ENCODE peak calls at places on chromosomes 3 and 15, in five cellular contexts. K, B, L, C and G are unnamed samples.

GRCh38 chr3:186315581-186316354 is 46.3 kb downstream of the DGKG start:
- DNase-seq in K (no peak), C (no peak), B (no peak), L (no peak), G (no peak)

GRCh38 chr3:37386627-37387230 is 212.3 kb upstream of the LRRFIP2 start:
- DNase-seq in K (no peak), B (no peak), L (no peak), C (no peak), G (no peak)

GRCh38 chr3:73432021-73432722 is 192.6 kb downstream of the PDZRN3 start:
- DNase-seq in C (no peak), K (peak; percentile 17), L (no peak), B (no peak), G (peak; percentile 51)

GRCh38 chr15:78913012-78913411 is 31.8 kb downstream of the CTSH start:
- DNase-seq in L (no peak), B (no peak), K (no peak), C (no peak), G (no peak)

GRCh38 chr15:78917888-78918287 is 27.0 kb downstream of the CTSH start:
- DNase-seq in B (no peak), K (no peak), C (no peak), L (no peak), G (no peak)

GRCh38 chr15:65095011-65095746 is 18.6 kb downstream of the KBTBD13 start:
- DNase-seq in C (no peak), L (no peak), K (no peak), B (no peak), G (no peak)

GRCh38 chr15:48437178-48437577 is 105.9 kb downstream of the DUT start:
- DNase-seq in B (no peak), L (no peak), K (no peak), C (no peak), G (no peak)

GRCh38 chr15:84749111-84749991 is 959 bp downstream of the ZNF592 start:
- DNase-seq in B (peak; percentile 35), K (peak; percentile 56), C (no peak), L (no peak), G (peak; percentile 63)

GRCh38 chr3:42653560-42654330 is at the start of gene ZBTB47:
- DNase-seq in L (no peak), C (peak; percentile 49), K (peak; percentile 61), B (no peak), G (no peak)

GRCh38 chr15:26867199-26868007 is 541 bp downstream of the GABRA5 start:
- DNase-seq in C (peak; percentile 32), L (no peak), B (no peak), K (no peak), G (no peak)

GRCh38 chr3:149013726-149014125 is 22.4 kb downstream of the GYG1 start:
- DNase-seq in K (no peak), L (no peak), B (no peak), C (no peak), G (no peak)

GRCh38 chr3:35523838-35524237 is 115.5 kb upstream of the ARPP21 start:
- DNase-seq in L (no peak), C (no peak), B (no peak), K (no peak), G (no peak)

GRCh38 chr3:71035314-71035713 is 548.2 kb downstream of the FOXP1 start:
- DNase-seq in K (peak; percentile 74), C (no peak), B (no peak), L (no peak), G (no peak)

GRCh38 chr3:107884719-107885460 is 205.9 kb downstream of the CD47 start:
- DNase-seq in C (no peak), B (no peak), L (no peak), K (no peak), G (no peak)

GRCh38 chr3:159727506-159727905 is 261.1 kb upstream of the IL12A start:
- DNase-seq in C (no peak), B (no peak), L (no peak), K (no peak), G (no peak)

GRCh38 chr15:94061041-94061440 is 170.3 kb upstream of the MCTP2 start:
- DNase-seq in L (no peak), K (no peak), C (no peak), B (no peak), G (no peak)

GRCh38 chr3:144162042-144162441 is 190.4 kb downstream of the DIPK2A start:
- DNase-seq in B (no peak), C (no peak), L (no peak), K (no peak), G (no peak)

GRCh38 chr3:51719413-51720025 is 12.7 kb downstream of the GRM2 start:
- DNase-seq in B (no peak), K (no peak), C (no peak), L (no peak), G (no peak)

GRCh38 chr3:128454310-128454618 is 12.4 kb downstream of the DNAJB8 start:
- DNase-seq in K (no peak), C (no peak), L (no peak), B (no peak), G (no peak)

GRCh38 chr15:54518145-54518941 is 540.1 kb downstream of the UNC13C start:
- DNase-seq in C (no peak), L (no peak), K (no peak), B (no peak), G (no peak)

GRCh38 chr3:174229916-174230315 is 629.2 kb upstream of the NAALADL2 start:
- DNase-seq in C (no peak), K (no peak), B (no peak), L (no peak), G (no peak)

GRCh38 chr3:46365737-46366524 is 4.8 kb upstream of the CCR5 start:
- DNase-seq in K (no peak), B (no peak), C (no peak), L (no peak), G (no peak)

GRCh38 chr3:106534206-106534605 is 665.4 kb upstream of the CBLB start:
- DNase-seq in B (no peak), L (no peak), C (no peak), K (no peak), G (no peak)

GRCh38 chr15:83108266-83109219 is 1.1 kb downstream of the TM6SF1 start:
- DNase-seq in C (no peak), B (no peak), L (no peak), K (peak; percentile 28), G (peak; percentile 33)

GRCh38 chr3:48898383-48899234 is at the start of gene SLC25A20:
- DNase-seq in C (peak; percentile 77), K (peak; percentile 96), L (peak; percentile 43), B (peak; percentile 89), G (peak; percentile 95)